ENCODE peak calls at places on chromosomes 6 and 20, in six cellular contexts. W is neural progenitor cell, N is fibroblast of lung, C is K562, K is GM23248, M is IMR-90. X is an unnamed sample. For H4K20me1, the result is how much of the 10 kb centered on the place peaks cover.

GRCh38 chr6:6683964-6684363 is 95.4 kb downstream of the LY86 start:
- DNase-seq in N (no peak), M (no peak), C (no peak), W (no peak), K (no peak), X (no peak)

GRCh38 chr20:31758991-31759390 is 19.9 kb downstream of the TPX2 start:
- DNase-seq in W (no peak), K (no peak), N (no peak), M (no peak), C (no peak), X (no peak)

GRCh38 chr6:29708432-29709177 is 14.6 kb upstream of the HLA-F start:
- DNase-seq in K (no peak), N (no peak), W (no peak), C (no peak), M (no peak), X (peak)

GRCh38 chr20:25044660-25045342 is 13.1 kb downstream of the ACSS1 start:
- DNase-seq in C (no peak), N (no peak), M (no peak), K (no peak), W (no peak), X (no peak)

GRCh38 chr20:5658897-5659296 is 91.3 kb upstream of the SHLD1 start:
- DNase-seq in W (no peak), M (peak), N (peak), C (no peak), K (peak), X (peak)

GRCh38 chr6:39451831-39452230 is 129.3 kb upstream of the KCNK16 start:
- DNase-seq in W (peak), M (no peak), N (no peak), C (peak), K (peak), X (peak)

GRCh38 chr6:157985378-157986155 is 3.9 kb downstream of the SYNJ2 start:
- DNase-seq in K (no peak), M (no peak), C (no peak), N (no peak), W (no peak), X (no peak)

GRCh38 chr6:110033749-110034636 is 55.9 kb downstream of the GPR6 start:
- DNase-seq in N (no peak), M (no peak), W (no peak), K (no peak), C (no peak), X (no peak)

GRCh38 chr6:158219229-158219628 is 51.1 kb downstream of the GTF2H5 start:
- DNase-seq in K (peak), M (peak), N (peak), C (no peak), W (no peak), X (no peak)

GRCh38 chr6:148445620-148446019 is 103.0 kb downstream of the SASH1 start:
- DNase-seq in N (peak), W (no peak), M (peak), C (no peak), K (peak), X (no peak)

GRCh38 chr20:52318601-52319000 is 127.0 kb upstream of the ZFP64 start:
- DNase-seq in C (no peak), K (no peak), N (no peak), W (no peak), M (no peak), X (no peak)

GRCh38 chr6:140744648-140745320 is 1370.3 kb upstream of the CITED2 start:
- DNase-seq in N (peak), K (peak), C (no peak), W (no peak), M (peak), X (no peak)

GRCh38 chr20:39066464-39066863 is 104.3 kb downstream of the DHX35 start:
- DNase-seq in W (peak), N (no peak), M (no peak), K (no peak), C (peak), X (peak)

GRCh38 chr20:18019068-18019467 is 38.6 kb downstream of the OVOL2 start:
- DNase-seq in K (peak), N (peak), C (peak), M (peak), W (peak), X (peak)

GRCh38 chr6:4969609-4970285 is 34.1 kb downstream of the RPP40 start:
- DNase-seq in C (no peak), M (no peak), N (no peak), W (peak), K (no peak), X (no peak)

GRCh38 chr6:75012018-75012417 is 193.8 kb downstream of the COL12A1 start:
- DNase-seq in C (no peak), N (peak), W (no peak), K (no peak), M (peak), X (no peak)

GRCh38 chr6:30781362-30781696 is 37.0 kb upstream of the IER3 start:
- DNase-seq in C (no peak), W (no peak), K (no peak), N (no peak), M (no peak), X (no peak)

GRCh38 chr6:150354754-150355571 is 13.8 kb upstream of the IYD start:
- DNase-seq in C (no peak), W (no peak), M (peak), N (no peak), K (peak), X (no peak)

GRCh38 chr6:107716688-107717089 is 107.4 kb downstream of the SCML4 start:
- DNase-seq in W (no peak), C (peak), N (peak), K (peak), M (peak), X (peak)

GRCh38 chr6:15516923-15517560 is 145.8 kb downstream of the DTNBP1 start:
- DNase-seq in M (no peak), K (no peak), C (no peak), N (no peak), W (no peak), X (no peak)

GRCh38 chr6:41503841-41504525 is 42.2 kb upstream of the FOXP4 start:
- DNase-seq in M (peak), W (peak), C (no peak), N (peak), K (peak), X (no peak)

GRCh38 chr20:37538003-37538402 is 10.3 kb upstream of the BLCAP start:
- DNase-seq in K (peak), C (no peak), W (no peak), M (peak), N (peak), X (no peak)

GRCh38 chr6:160398674-160399271 is 50.6 kb downstream of the SLC22A3 start:
- DNase-seq in C (no peak), M (no peak), W (no peak), N (peak), K (peak), X (no peak)

GRCh38 chr6:11976489-11976888 is 35.6 kb upstream of the HIVEP1 start:
- DNase-seq in C (no peak), W (no peak), K (no peak), M (no peak), N (no peak), X (no peak)

GRCh38 chr6:11977193-11977592 is 34.9 kb upstream of the HIVEP1 start:
- DNase-seq in C (no peak), W (no peak), N (no peak), K (no peak), M (no peak), X (no peak)

GRCh38 chr6:11977738-11978137 is 34.4 kb upstream of the HIVEP1 start:
- DNase-seq in M (no peak), C (no peak), K (no peak), N (no peak), W (no peak), X (no peak)

GRCh38 chr6:11979866-11980265 is 32.2 kb upstream of the HIVEP1 start:
- DNase-seq in C (no peak), W (no peak), M (no peak), N (no peak), K (no peak), X (no peak)

GRCh38 chr6:11978169-11978987 is 33.7 kb upstream of the HIVEP1 start:
- DNase-seq in K (no peak), W (no peak), M (no peak), N (no peak), C (peak), X (no peak)
- H2AFZ ChIP-seq in K (no peak), W (no peak), M (no peak), N (no peak), C (peak), X (peak)

GRCh38 chr20:62161347-62161746 is 17.8 kb downstream of the SS18L1 start:
- DNase-seq in K (peak), C (no peak), N (no peak), M (peak), W (no peak), X (no peak)

GRCh38 chr20:62159052-62159451 is 15.5 kb downstream of the SS18L1 start:
- DNase-seq in W (no peak), K (no peak), C (no peak), N (no peak), M (no peak), X (no peak)

GRCh38 chr20:62160253-62160652 is 16.7 kb downstream of the SS18L1 start:
- DNase-seq in W (no peak), M (no peak), C (no peak), N (no peak), K (no peak), X (no peak)

GRCh38 chr20:62159835-62160234 is 16.3 kb downstream of the SS18L1 start:
- DNase-seq in N (no peak), W (no peak), K (peak), M (peak), C (no peak), X (no peak)

DNA sequence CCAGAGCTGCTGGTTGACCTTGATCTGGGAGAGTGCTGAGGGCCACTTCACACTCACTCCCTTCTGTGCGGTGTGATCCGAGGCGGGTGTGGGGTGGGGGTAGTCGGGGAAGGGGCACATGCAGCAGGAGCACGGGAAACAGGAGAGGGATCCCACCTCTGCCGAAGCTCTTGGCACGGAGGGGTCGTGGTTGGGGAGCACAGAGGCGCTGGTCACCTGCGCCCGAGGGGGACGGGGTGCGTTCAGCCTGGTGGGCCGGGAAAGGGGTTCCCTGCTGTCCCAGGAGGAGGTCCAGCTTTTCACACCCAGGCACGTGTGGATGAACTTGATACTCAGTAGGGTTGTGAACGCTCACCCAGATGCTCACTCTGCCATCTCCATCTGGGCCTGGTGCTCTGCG is 17.3 kb downstream of the SS18L1 start:
- DNase-seq in N (no peak), C (no peak), K (no peak), W (no peak), M (no peak), X (no peak)
- H3K27ac ChIP-seq in N (no peak), C (no peak), K (no peak), W (no peak), M (no peak), X (no peak)

GRCh38 chr6:37175332-37176267 is 5.6 kb downstream of the PIM1 start:
- DNase-seq in W (no peak), N (no peak), M (no peak), C (no peak), K (no peak), X (no peak)
- H4K20me1 ChIP-seq in W (under half), N (under half), M (under half), C (under half), K (under half), X (under half)

DNA sequence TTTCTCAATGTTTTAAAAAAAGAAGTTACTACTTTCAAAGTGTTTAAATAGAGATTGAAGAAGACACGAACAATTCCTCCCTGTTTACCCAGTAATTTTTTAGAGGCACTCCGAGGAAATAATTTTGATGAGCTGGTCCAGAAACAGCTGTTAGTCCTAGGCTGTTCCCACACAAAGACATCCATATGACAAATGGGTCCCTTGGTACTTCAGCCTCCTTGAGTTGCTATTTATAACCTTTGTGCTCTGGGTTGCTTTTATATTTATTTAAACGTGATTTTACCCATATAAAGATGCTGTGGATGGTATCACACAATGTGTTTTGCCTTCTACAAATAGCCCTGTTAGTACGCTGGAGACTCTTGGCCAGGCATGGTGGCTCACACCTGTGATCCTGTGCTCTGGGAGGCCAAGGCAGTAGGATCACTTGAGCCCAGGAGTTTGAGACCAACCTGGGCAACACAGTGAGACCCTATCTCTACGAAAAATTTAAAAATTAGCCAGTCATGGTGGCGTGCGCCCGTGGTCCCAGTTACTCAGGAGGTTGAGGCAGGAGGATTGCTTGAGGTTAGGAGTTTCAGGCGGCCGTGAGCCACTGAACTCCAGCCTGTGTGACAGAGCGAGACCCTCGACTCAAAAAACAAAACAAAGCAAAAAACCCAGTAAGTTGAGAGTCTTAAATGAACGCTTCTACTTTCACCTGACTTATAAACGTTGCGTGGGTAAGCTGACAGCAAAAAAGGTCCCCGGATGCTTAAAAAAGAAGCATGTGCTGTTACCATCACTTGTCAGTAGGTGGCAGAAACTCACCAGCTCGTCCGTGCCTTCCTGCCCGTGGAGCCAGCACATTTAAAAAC is 56.9 kb upstream of the ARMH2 start:
- DNase-seq in M (peak), N (peak), W (peak), C (peak), K (peak), X (peak)
- H2AFZ ChIP-seq in M (no peak), N (peak), W (peak), C (peak), K (peak), X (peak)

GRCh38 chr20:23061262-23061661 is 11.8 kb upstream of the THBD start:
- DNase-seq in W (no peak), K (no peak), C (no peak), N (no peak), M (no peak), X (no peak)

GRCh38 chr20:23061713-23062561 is 12.5 kb upstream of the THBD start:
- DNase-seq in W (peak), M (peak), K (peak), C (no peak), N (peak), X (peak)

GRCh38 chr20:23059831-23060230 is 10.4 kb upstream of the THBD start:
- DNase-seq in C (no peak), M (no peak), K (no peak), W (no peak), N (no peak), X (no peak)

GRCh38 chr20:23060629-23061028 is 11.2 kb upstream of the THBD start:
- DNase-seq in W (no peak), K (no peak), C (peak), N (no peak), M (no peak), X (no peak)

GRCh38 chr20:23058240-23058639 is 8.8 kb upstream of the THBD start:
- DNase-seq in C (no peak), K (no peak), N (no peak), M (no peak), W (no peak), X (no peak)
- H3K27ac ChIP-seq in C (no peak), K (no peak), N (no peak), M (no peak), W (no peak), X (no peak)

GRCh38 chr6:33199687-33200233 is 705 bp downstream of the RXRB start:
- DNase-seq in N (peak), W (peak), C (peak), K (peak), M (peak), X (peak)

GRCh38 chr6:33198853-33199436 is 1.5 kb downstream of the RXRB start:
- DNase-seq in C (peak), W (no peak), K (no peak), M (no peak), N (no peak), X (no peak)

GRCh38 chr6:33201935-33202334 is 1.3 kb downstream of the SLC39A7 start:
- DNase-seq in N (no peak), W (no peak), K (peak), C (no peak), M (no peak), X (no peak)

GRCh38 chr6:33201147-33201545 is 479 bp downstream of the SLC39A7 start:
- DNase-seq in W (no peak), C (peak), M (no peak), N (no peak), K (no peak), X (no peak)

DNA sequence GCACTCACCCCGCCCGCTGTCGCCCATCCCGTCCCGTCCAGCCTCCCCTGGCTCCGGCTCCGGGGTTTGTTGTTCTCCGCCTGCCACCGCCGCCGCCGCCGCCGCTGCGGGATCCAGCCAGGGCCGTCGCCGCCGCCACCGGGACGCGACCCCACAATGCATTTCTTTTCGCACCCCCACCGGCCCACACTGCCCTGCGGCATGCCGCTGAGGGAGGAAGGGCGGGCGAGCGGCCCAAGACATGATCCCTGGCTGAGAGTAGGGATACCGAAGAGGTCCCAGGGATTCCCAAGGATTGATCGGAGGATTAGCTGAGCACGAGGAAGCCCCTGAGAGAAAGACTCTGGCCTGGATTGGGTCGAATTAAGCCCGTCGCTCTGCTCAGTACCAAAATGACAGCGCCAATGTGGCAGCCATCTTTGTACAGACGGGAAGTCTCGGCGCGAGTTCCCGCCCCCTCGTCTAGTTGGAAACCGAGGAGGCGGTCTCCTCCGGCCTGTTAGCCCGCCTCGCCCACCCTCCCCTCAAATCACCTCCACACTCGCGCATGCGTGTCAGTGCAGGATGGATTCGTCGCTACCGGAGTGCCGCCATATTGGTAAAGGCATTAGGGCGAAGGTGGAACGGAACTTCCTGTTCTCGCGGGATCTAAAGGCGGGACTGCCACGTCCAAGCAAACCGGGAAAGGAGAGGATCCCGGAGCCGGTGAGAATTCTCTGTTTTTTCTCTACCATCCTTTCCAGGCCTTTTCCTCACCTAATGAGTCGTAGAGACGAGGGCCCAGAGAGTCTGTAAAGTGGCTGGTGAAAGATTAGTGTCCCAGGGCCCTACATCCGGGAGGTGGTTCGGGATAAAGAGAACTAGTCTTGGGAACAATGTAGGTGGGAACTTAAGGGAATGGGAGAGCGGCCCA is at the start of the genes RXRB and SLC39A7:
- DNase-seq in N (peak), C (peak), W (peak), K (peak), M (peak), X (peak)
- H4K20me1 ChIP-seq in N (under half), C (under half), W (half or more), K (under half), M (half or more), X (under half)

DNA sequence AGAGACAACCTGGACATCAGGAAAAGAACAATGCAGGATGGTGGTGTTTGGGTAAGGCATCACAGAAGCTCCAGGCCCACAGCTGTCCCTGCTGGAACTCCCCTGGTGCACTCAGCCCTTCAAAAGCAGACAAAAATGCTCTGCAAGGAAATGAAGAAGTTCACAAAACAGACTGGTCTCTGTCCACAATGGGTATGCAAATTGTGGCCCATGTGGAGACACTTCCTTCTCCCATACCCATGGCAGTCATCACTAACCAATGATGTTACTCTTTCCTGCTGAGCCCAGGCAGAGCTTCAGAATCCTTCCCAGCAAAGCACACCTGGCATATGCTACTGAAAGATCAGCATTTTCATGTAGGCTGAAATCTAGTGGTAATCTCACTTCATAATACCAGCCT is 42.6 kb upstream of the PXDC1 start:
- DNase-seq in W (no peak), C (no peak), M (no peak), N (no peak), K (no peak), X (peak)
- H2AFZ ChIP-seq in W (no peak), C (no peak), M (no peak), N (no peak), K (no peak), X (no peak)

GRCh38 chr6:32894085-32895005 is 40.4 kb downstream of the PSMB9 start:
- DNase-seq in W (peak), C (peak), N (peak), K (peak), M (peak), X (peak)
- H3K27ac ChIP-seq in W (peak), C (no peak), N (peak), K (peak), M (peak), X (peak)